ENCODE peak calls at places on chromosomes 1 and 21, in ten cellular contexts. One of them, this sample, is unnamed.

GRCh38 chr1:31717341-31717740 is 13.5 kb upstream of the COL16A1 start:
- DNase-seq in stimulated activated CD4-positive, alpha-beta T cell treated with anti-CD3 and anti-CD28 coated beads, Interleukin-1b, Interleukin-23, amount 100 ng/mL, for 24 hours: no peak
- DNase-seq in NCI-H226: peak
- DNase-seq in endothelial cell: no peak
- DNase-seq in EH: peak
- DNase-seq in A673: no peak
- DNase-seq in NCI-H345: no peak
- DNase-seq in mucosa of descending colon: no peak
- DNase-seq in upper lobe of right lung: no peak
- DNase-seq in EL: no peak
- DNase-seq in this sample: no peak

GRCh38 chr21:20997633-20998455 is at the start of gene NCAM2:
- DNase-seq in EL: peak
- DNase-seq in A673: peak
- DNase-seq in mucosa of descending colon: peak
- DNase-seq in NCI-H226: peak
- DNase-seq in EH: peak
- DNase-seq in stimulated activated CD4-positive, alpha-beta T cell treated with anti-CD3 and anti-CD28 coated beads, Interleukin-1b, Interleukin-23, amount 100 ng/mL, for 24 hours: peak
- DNase-seq in NCI-H345: peak
- DNase-seq in endothelial cell: peak
- DNase-seq in upper lobe of right lung: peak
- DNase-seq in this sample: peak

GRCh38 chr1:1183221-1183747 is 9.6 kb downstream of the TTLL10 start:
- DNase-seq in EH: no peak
- DNase-seq in endothelial cell: peak
- DNase-seq in EL: no peak
- DNase-seq in upper lobe of right lung: no peak
- DNase-seq in NCI-H226: no peak
- DNase-seq in A673: no peak
- DNase-seq in mucosa of descending colon: peak
- DNase-seq in NCI-H345: no peak
- DNase-seq in stimulated activated CD4-positive, alpha-beta T cell treated with anti-CD3 and anti-CD28 coated beads, Interleukin-1b, Interleukin-23, amount 100 ng/mL, for 24 hours: no peak
- DNase-seq in this sample: no peak

GRCh38 chr1:69673301-69673700 is 105.6 kb downstream of the LRRC7 start:
- DNase-seq in mucosa of descending colon: no peak
- DNase-seq in upper lobe of right lung: no peak
- DNase-seq in A673: no peak
- DNase-seq in EL: no peak
- DNase-seq in endothelial cell: no peak
- DNase-seq in NCI-H345: peak
- DNase-seq in stimulated activated CD4-positive, alpha-beta T cell treated with anti-CD3 and anti-CD28 coated beads, Interleukin-1b, Interleukin-23, amount 100 ng/mL, for 24 hours: no peak
- DNase-seq in NCI-H226: no peak
- DNase-seq in EH: no peak
- DNase-seq in this sample: no peak

GRCh38 chr1:156435551-156436318 is 64.8 kb downstream of the MEF2D start:
- DNase-seq in EL: no peak
- DNase-seq in A673: no peak
- DNase-seq in endothelial cell: no peak
- DNase-seq in stimulated activated CD4-positive, alpha-beta T cell treated with anti-CD3 and anti-CD28 coated beads, Interleukin-1b, Interleukin-23, amount 100 ng/mL, for 24 hours: no peak
- DNase-seq in NCI-H345: no peak
- DNase-seq in mucosa of descending colon: no peak
- DNase-seq in EH: peak
- DNase-seq in upper lobe of right lung: no peak
- DNase-seq in NCI-H226: no peak
- DNase-seq in this sample: no peak

GRCh38 chr1:44827197-44828002 is 15.7 kb downstream of the PTCH2 start:
- DNase-seq in stimulated activated CD4-positive, alpha-beta T cell treated with anti-CD3 and anti-CD28 coated beads, Interleukin-1b, Interleukin-23, amount 100 ng/mL, for 24 hours: no peak
- DNase-seq in NCI-H345: no peak
- DNase-seq in upper lobe of right lung: no peak
- DNase-seq in EH: no peak
- DNase-seq in A673: no peak
- DNase-seq in endothelial cell: no peak
- DNase-seq in EL: no peak
- DNase-seq in mucosa of descending colon: no peak
- DNase-seq in NCI-H226: no peak
- DNase-seq in this sample: no peak

GRCh38 chr1:205533729-205534443 is 29.4 kb downstream of the CDK18 start:
- DNase-seq in EL: no peak
- DNase-seq in stimulated activated CD4-positive, alpha-beta T cell treated with anti-CD3 and anti-CD28 coated beads, Interleukin-1b, Interleukin-23, amount 100 ng/mL, for 24 hours: no peak
- DNase-seq in EH: no peak
- DNase-seq in A673: no peak
- DNase-seq in upper lobe of right lung: peak
- DNase-seq in NCI-H345: no peak
- DNase-seq in mucosa of descending colon: no peak
- DNase-seq in endothelial cell: no peak
- DNase-seq in NCI-H226: no peak
- DNase-seq in this sample: no peak

GRCh38 chr21:35159881-35160280 is 110.8 kb upstream of the RUNX1 start:
- DNase-seq in EH: peak
- DNase-seq in upper lobe of right lung: no peak
- DNase-seq in EL: peak
- DNase-seq in A673: no peak
- DNase-seq in NCI-H345: no peak
- DNase-seq in mucosa of descending colon: no peak
- DNase-seq in NCI-H226: peak
- DNase-seq in stimulated activated CD4-positive, alpha-beta T cell treated with anti-CD3 and anti-CD28 coated beads, Interleukin-1b, Interleukin-23, amount 100 ng/mL, for 24 hours: no peak
- DNase-seq in endothelial cell: no peak
- DNase-seq in this sample: no peak

GRCh38 chr1:12230549-12231275 is 882 bp downstream of the VPS13D start:
- DNase-seq in A673: no peak
- DNase-seq in upper lobe of right lung: peak
- DNase-seq in EH: peak
- DNase-seq in NCI-H345: peak
- DNase-seq in NCI-H226: no peak
- DNase-seq in EL: peak
- DNase-seq in endothelial cell: peak
- DNase-seq in stimulated activated CD4-positive, alpha-beta T cell treated with anti-CD3 and anti-CD28 coated beads, Interleukin-1b, Interleukin-23, amount 100 ng/mL, for 24 hours: no peak
- DNase-seq in mucosa of descending colon: peak
- DNase-seq in this sample: no peak

GRCh38 chr1:206658264-206658980 is 23.1 kb downstream of the DYRK3 start:
- DNase-seq in upper lobe of right lung: peak
- DNase-seq in mucosa of descending colon: peak
- DNase-seq in stimulated activated CD4-positive, alpha-beta T cell treated with anti-CD3 and anti-CD28 coated beads, Interleukin-1b, Interleukin-23, amount 100 ng/mL, for 24 hours: no peak
- DNase-seq in EL: peak
- DNase-seq in endothelial cell: peak
- DNase-seq in NCI-H345: peak
- DNase-seq in EH: peak
- DNase-seq in A673: peak
- DNase-seq in NCI-H226: no peak
- DNase-seq in this sample: peak

GRCh38 chr1:247386217-247386616 is 29.8 kb upstream of the NLRP3 start:
- DNase-seq in endothelial cell: no peak
- DNase-seq in mucosa of descending colon: no peak
- DNase-seq in NCI-H345: no peak
- DNase-seq in EH: no peak
- DNase-seq in EL: no peak
- DNase-seq in NCI-H226: no peak
- DNase-seq in stimulated activated CD4-positive, alpha-beta T cell treated with anti-CD3 and anti-CD28 coated beads, Interleukin-1b, Interleukin-23, amount 100 ng/mL, for 24 hours: no peak
- DNase-seq in A673: no peak
- DNase-seq in upper lobe of right lung: no peak
- DNase-seq in this sample: no peak

GRCh38 chr1:19312782-19313635 is 883 bp downstream of the SLC66A1 start:
- DNase-seq in mucosa of descending colon: no peak
- DNase-seq in NCI-H226: no peak
- DNase-seq in stimulated activated CD4-positive, alpha-beta T cell treated with anti-CD3 and anti-CD28 coated beads, Interleukin-1b, Interleukin-23, amount 100 ng/mL, for 24 hours: no peak
- DNase-seq in NCI-H345: no peak
- DNase-seq in EL: no peak
- DNase-seq in A673: no peak
- DNase-seq in upper lobe of right lung: no peak
- DNase-seq in endothelial cell: no peak
- DNase-seq in EH: no peak
- DNase-seq in this sample: no peak

GRCh38 chr1:94745742-94746141 is 74.4 kb upstream of the SLC44A3 start:
- DNase-seq in NCI-H226: no peak
- DNase-seq in NCI-H345: no peak
- DNase-seq in A673: no peak
- DNase-seq in upper lobe of right lung: no peak
- DNase-seq in endothelial cell: no peak
- DNase-seq in stimulated activated CD4-positive, alpha-beta T cell treated with anti-CD3 and anti-CD28 coated beads, Interleukin-1b, Interleukin-23, amount 100 ng/mL, for 24 hours: no peak
- DNase-seq in EL: no peak
- DNase-seq in mucosa of descending colon: no peak
- DNase-seq in EH: no peak
- DNase-seq in this sample: no peak

GRCh38 chr1:151710187-151710586 is 6.4 kb downstream of the CELF3 start:
- DNase-seq in stimulated activated CD4-positive, alpha-beta T cell treated with anti-CD3 and anti-CD28 coated beads, Interleukin-1b, Interleukin-23, amount 100 ng/mL, for 24 hours: no peak
- DNase-seq in mucosa of descending colon: no peak
- DNase-seq in EL: peak
- DNase-seq in A673: peak
- DNase-seq in NCI-H345: no peak
- DNase-seq in NCI-H226: no peak
- DNase-seq in EH: peak
- DNase-seq in upper lobe of right lung: no peak
- DNase-seq in endothelial cell: peak
- DNase-seq in this sample: peak

GRCh38 chr1:213122514-213122929 is 71.5 kb downstream of the RPS6KC1 start:
- DNase-seq in NCI-H226: no peak
- DNase-seq in mucosa of descending colon: no peak
- DNase-seq in endothelial cell: no peak
- DNase-seq in upper lobe of right lung: no peak
- DNase-seq in NCI-H345: peak
- DNase-seq in stimulated activated CD4-positive, alpha-beta T cell treated with anti-CD3 and anti-CD28 coated beads, Interleukin-1b, Interleukin-23, amount 100 ng/mL, for 24 hours: no peak
- DNase-seq in A673: peak
- DNase-seq in EL: peak
- DNase-seq in EH: peak
- DNase-seq in this sample: peak

GRCh38 chr1:84217239-84217638 is 73.2 kb downstream of the PRKACB start:
- DNase-seq in NCI-H345: no peak
- DNase-seq in NCI-H226: no peak
- DNase-seq in stimulated activated CD4-positive, alpha-beta T cell treated with anti-CD3 and anti-CD28 coated beads, Interleukin-1b, Interleukin-23, amount 100 ng/mL, for 24 hours: no peak
- DNase-seq in upper lobe of right lung: no peak
- DNase-seq in EL: no peak
- DNase-seq in mucosa of descending colon: no peak
- DNase-seq in endothelial cell: no peak
- DNase-seq in A673: no peak
- DNase-seq in EH: no peak
- DNase-seq in this sample: no peak